ENCODE peak calls at places on chromosomes 12 and 14, in seven cellular contexts. U is frontal cortex; X is Right ventricle myocardium superior; L is stimulated activated CD4-positive, alpha-beta T cell treated with anti-CD3 and anti-CD28 coated beads, Interleukin-1b, Interleukin-23, amount 100 ng/mL, for 1 hour; F is ACHN; A is SK-N-DZ; Q is GM03348. I is an unnamed sample.
A peak's percentile ranks its signal among the peaks of the same experiment; 100 is the strongest.

GRCh38 chr14:70708717-70709570 is 67.2 kb downstream of the TTC9 start:
- DNase-seq in F (no peak), U (no peak), A (no peak), X (no peak), L (no peak), Q (no peak), I (peak; percentile 73)

GRCh38 chr12:10052111-10052913 is 21.8 kb downstream of the CLEC9A start:
- DNase-seq in L (no peak), Q (no peak), U (no peak), F (no peak), A (no peak), X (no peak), I (no peak)

GRCh38 chr14:98647754-98648153 is 624.2 kb downstream of the BCL11B start:
- DNase-seq in A (no peak), U (no peak), X (no peak), F (no peak), L (no peak), Q (no peak), I (no peak)

GRCh38 chr12:120799417-120800045 is 73.9 kb downstream of the ACADS start:
- DNase-seq in L (no peak), F (no peak), A (no peak), X (no peak), U (no peak), Q (no peak), I (peak; percentile 54)

GRCh38 chr14:53432378-53432802 is 279.3 kb upstream of the DDHD1 start:
- DNase-seq in A (peak; percentile 2), X (no peak), L (no peak), F (peak; percentile 39), Q (peak; percentile 70), U (no peak), I (peak; percentile 58)

GRCh38 chr14:35161231-35161630 is 38.9 kb downstream of the PRORP start:
- DNase-seq in X (no peak), Q (no peak), U (no peak), F (peak; percentile 30), A (no peak), L (no peak), I (no peak)

GRCh38 chr12:9724023-9724422 is 8.9 kb downstream of the CLECL1 start:
- DNase-seq in L (no peak), Q (no peak), F (no peak), A (no peak), X (no peak), U (no peak), I (no peak)

GRCh38 chr12:74328623-74329022 is 209.0 kb upstream of the ATXN7L3B start:
- DNase-seq in U (no peak), A (no peak), X (no peak), L (no peak), F (peak; percentile 19), Q (no peak), I (no peak)

GRCh38 chr12:125064492-125064891 is 743 bp upstream of the AACS start:
- DNase-seq in Q (no peak), A (no peak), X (no peak), F (no peak), U (no peak), L (no peak), I (peak; percentile 43)

GRCh38 chr12:120738252-120739030 is 12.8 kb downstream of the ACADS start:
- DNase-seq in U (no peak), A (no peak), X (no peak), F (no peak), L (no peak), Q (no peak), I (no peak)

GRCh38 chr12:39341179-39341578 is 101.7 kb downstream of the KIF21A start:
- DNase-seq in F (no peak), A (no peak), L (no peak), Q (no peak), X (no peak), U (no peak), I (no peak)

GRCh38 chr12:104769207-104769606 is 188.9 kb downstream of the SLC41A2 start:
- DNase-seq in X (no peak), Q (no peak), U (no peak), A (no peak), L (no peak), F (no peak), I (no peak)

GRCh38 chr12:125110641-125111360 is 45.6 kb downstream of the AACS start:
- DNase-seq in L (no peak), A (no peak), Q (peak; percentile 55), U (no peak), F (no peak), X (no peak), I (no peak)

GRCh38 chr14:61048640-61049039 is 67.6 kb downstream of the SLC38A6 start:
- DNase-seq in Q (peak; percentile 31), F (no peak), L (no peak), U (no peak), A (no peak), X (no peak), I (no peak)

GRCh38 chr12:117768860-117769259 is 199.9 kb downstream of the KSR2 start:
- DNase-seq in F (no peak), U (no peak), Q (no peak), L (no peak), A (no peak), X (no peak), I (no peak)

GRCh38 chr12:32445356-32445755 is 46.0 kb downstream of the FGD4 start:
- DNase-seq in F (no peak), Q (no peak), U (no peak), L (no peak), A (no peak), X (no peak), I (no peak)

GRCh38 chr12:94792690-94793089 is 142.3 kb upstream of the TMCC3 start:
- DNase-seq in F (no peak), L (no peak), U (no peak), X (peak; percentile 51), A (no peak), Q (no peak), I (peak; percentile 18)

GRCh38 chr12:96235497-96235826 is 41.3 kb downstream of the ELK3 start:
- DNase-seq in A (no peak), F (no peak), U (no peak), Q (no peak), L (no peak), X (no peak), I (no peak)

GRCh38 chr12:93766802-93767523 is 89.8 kb downstream of the CRADD start:
- DNase-seq in L (no peak), A (no peak), X (no peak), Q (peak; percentile 65), F (peak; percentile 59), U (peak; percentile 45), I (no peak)

GRCh38 chr12:13088503-13088902 is 15.0 kb downstream of the GSG1 start:
- DNase-seq in A (no peak), Q (no peak), L (no peak), X (no peak), F (no peak), U (no peak), I (no peak)

GRCh38 chr14:55841625-55842024 is 261.6 kb downstream of the KTN1 start:
- DNase-seq in F (no peak), X (no peak), Q (no peak), L (no peak), U (no peak), A (no peak), I (no peak)

I was measured in ELF-1.